ENCODE peak calls at places on chromosomes 12 and 14, in eight cellular contexts. C is CD8-positive, alpha-beta T cell; K is COR-L47; U is activated CD4-positive, alpha-beta T cell treated with anti-CD3 and anti-CD28 coated beads, Interleukin-2, amount 10 ng/mL, durations not matched to agents 7 days and 5 days; S is mucosa of descending colon; I is mesothelial cell of epicardium; D is SW480; A is psoas muscle. Q is an unnamed sample.

GRCh38 chr12:42588981-42589464 is 523 bp downstream of the PRICKLE1 start:
- DNase-seq in C (no peak), K (no peak), U (no peak), S (peak), I (peak), D (peak), A (peak), Q (peak)

GRCh38 chr14:70934502-70935134 is 27.4 kb downstream of the PCNX1 start:
- DNase-seq in C (no peak), K (no peak), U (no peak), S (no peak), I (no peak), D (no peak), A (no peak), Q (no peak)

GRCh38 chr14:87231336-87232026 is 761.5 kb downstream of the GALC start:
- DNase-seq in C (no peak), K (no peak), U (no peak), S (no peak), I (no peak), D (no peak), A (no peak), Q (no peak)

GRCh38 chr14:36271939-36272907 is 48.2 kb downstream of the MBIP start:
- DNase-seq in C (no peak), K (no peak), U (no peak), S (no peak), I (no peak), D (no peak), A (no peak), Q (peak)

GRCh38 chr14:69612759-69613145 is 1.4 kb downstream of the SUSD6 start:
- DNase-seq in C (no peak), K (no peak), U (no peak), S (no peak), I (no peak), D (no peak), A (no peak), Q (no peak)

GRCh38 chr12:50637870-50638481 is 125.9 kb upstream of the ATF1 start:
- DNase-seq in C (no peak), K (peak), U (no peak), S (no peak), I (no peak), D (peak), A (no peak), Q (no peak)

GRCh38 chr12:7006639-7007038 is 11.6 kb downstream of the LPCAT3 start:
- DNase-seq in C (no peak), K (no peak), U (no peak), S (no peak), I (no peak), D (no peak), A (no peak), Q (no peak)

GRCh38 chr12:12018454-12018853 is 52.3 kb upstream of the BCL2L14 start:
- DNase-seq in C (no peak), K (no peak), U (no peak), S (no peak), I (no peak), D (no peak), A (no peak), Q (no peak)

GRCh38 chr12:42689699-42690098 is 100.2 kb upstream of the PRICKLE1 start:
- DNase-seq in C (no peak), K (no peak), U (no peak), S (no peak), I (no peak), D (no peak), A (no peak), Q (no peak)

GRCh38 chr12:57627504-57628279 is 5.3 kb downstream of the B4GALNT1 start:
- DNase-seq in C (peak), K (no peak), U (peak), S (no peak), I (peak), D (no peak), A (peak), Q (no peak)

GRCh38 chr12:47773858-47774580 is 981 bp downstream of the SLC48A1 start:
- DNase-seq in C (no peak), K (no peak), U (no peak), S (peak), I (no peak), D (no peak), A (peak), Q (no peak)

GRCh38 chr14:98945611-98946570 is 326.1 kb downstream of the BCL11B start:
- DNase-seq in C (no peak), K (no peak), U (no peak), S (no peak), I (no peak), D (peak), A (no peak), Q (no peak)

GRCh38 chr14:100065942-100066574 is 836 bp downstream of the EVL start:
- DNase-seq in C (peak), K (no peak), U (peak), S (peak), I (no peak), D (no peak), A (no peak), Q (no peak)

GRCh38 chr14:85399196-85399595 is 130.7 kb upstream of the FLRT2 start:
- DNase-seq in C (no peak), K (no peak), U (no peak), S (no peak), I (no peak), D (no peak), A (no peak), Q (no peak)

GRCh38 chr14:77140937-77141591 is 527 bp downstream of the ZDHHC22 start:
- DNase-seq in C (no peak), K (peak), U (no peak), S (no peak), I (peak), D (peak), A (no peak), Q (no peak)

GRCh38 chr14:94644102-94644535 is 31.9 kb downstream of the SERPINA3 start:
- DNase-seq in C (no peak), K (no peak), U (no peak), S (no peak), I (no peak), D (no peak), A (no peak), Q (no peak)

GRCh38 chr12:57940052-57940914 is 1.1 kb upstream of the ATP23 start:
- DNase-seq in C (no peak), K (no peak), U (no peak), S (no peak), I (no peak), D (peak), A (no peak), Q (no peak)

GRCh38 chr14:80388980-80389711 is 177.8 kb upstream of the DIO2 start:
- DNase-seq in C (no peak), K (no peak), U (no peak), S (no peak), I (no peak), D (no peak), A (no peak), Q (no peak)

GRCh38 chr14:105092912-105093425 is 27.7 kb upstream of the GPR132 start:
- DNase-seq in C (peak), K (no peak), U (peak), S (peak), I (peak), D (peak), A (no peak), Q (peak)

GRCh38 chr12:118842753-118843335 is 138.5 kb upstream of the SRRM4 start:
- DNase-seq in C (no peak), K (no peak), U (no peak), S (no peak), I (no peak), D (no peak), A (no peak), Q (no peak)

GRCh38 chr12:49503674-49504180 is 35.1 kb upstream of the KCNH3 start:
- DNase-seq in C (no peak), K (no peak), U (no peak), S (no peak), I (no peak), D (no peak), A (no peak), Q (no peak)

GRCh38 chr14:80055912-80056801 is 155.1 kb downstream of the DIO2 start:
- DNase-seq in C (no peak), K (peak), U (peak), S (no peak), I (peak), D (peak), A (no peak), Q (peak)

GRCh38 chr12:120826335-120826734 is 77.8 kb downstream of the SPPL3 start:
- DNase-seq in C (no peak), K (no peak), U (no peak), S (no peak), I (no peak), D (no peak), A (no peak), Q (no peak)

Q was measured in Right ventricle myocardium superior.